ENCODE peak calls at places on chromosome 1, in six cellular contexts. M is KG1, B is prostate gland, Z is NCI-H1436, L is body of pancreas, C is non-pigmented ciliary epithelial cell. U is an unnamed sample.

GRCh38 chr1:241608379-241609033 is 31.7 kb downstream of the CHML start:
- DNase-seq in M (no peak), B (no peak), Z (no peak), L (no peak), C (no peak), U (no peak)

GRCh38 chr1:55375617-55376258 is 160.6 kb upstream of the USP24 start:
- DNase-seq in M (peak), B (peak), Z (peak), L (peak), C (no peak), U (peak)

GRCh38 chr1:27100797-27101491 is 54.0 kb downstream of the SLC9A1 start:
- DNase-seq in M (no peak), B (no peak), Z (no peak), L (no peak), C (no peak), U (no peak)

GRCh38 chr1:119544165-119544762 is 37.3 kb downstream of the HSD3B1 start:
- DNase-seq in M (no peak), B (no peak), Z (no peak), L (no peak), C (no peak), U (no peak)

GRCh38 chr1:53326598-53327182 is 1.2 kb downstream of the LRP8 start:
- DNase-seq in M (peak), B (no peak), Z (peak), L (peak), C (no peak), U (no peak)

GRCh38 chr1:28317014-28317413 is 11.8 kb upstream of the MED18 start:
- DNase-seq in M (no peak), B (no peak), Z (no peak), L (no peak), C (no peak), U (no peak)

GRCh38 chr1:161019767-161020572 is 982 bp downstream of the F11R start:
- DNase-seq in M (peak), B (peak), Z (no peak), L (no peak), C (no peak), U (no peak)

GRCh38 chr1:92951141-92951582 is 10.1 kb downstream of the DIPK1A start:
- DNase-seq in M (no peak), B (no peak), Z (no peak), L (peak), C (no peak), U (no peak)

GRCh38 chr1:248817065-248817464 is 8.7 kb downstream of the SH3BP5L start:
- DNase-seq in M (peak), B (no peak), Z (no peak), L (no peak), C (no peak), U (no peak)